ENCODE peak calls at places on chromosomes 16 and 17, in six cellular contexts. One of them, this sample, is unnamed.

GRCh38 chr17:77228224-77229215 is 87.8 kb downstream of the SEC14L1 start:
- DNase-seq in GM23338: no peak
- DNase-seq in colonic mucosa: no peak
- DNase-seq in prostate gland: no peak
- DNase-seq in OCI-LY7: no peak
- DNase-seq in breast epithelium: no peak
- DNase-seq in this sample: peak; percentile 45

GRCh38 chr17:32732900-32733299 is 144.0 kb downstream of the MYO1D start:
- DNase-seq in GM23338: no peak
- DNase-seq in colonic mucosa: no peak
- DNase-seq in prostate gland: no peak
- DNase-seq in OCI-LY7: no peak
- DNase-seq in breast epithelium: no peak
- DNase-seq in this sample: no peak

GRCh38 chr16:48531011-48531962 is 78.7 kb downstream of the N4BP1 start:
- DNase-seq in GM23338: no peak
- DNase-seq in colonic mucosa: no peak
- DNase-seq in prostate gland: no peak
- DNase-seq in OCI-LY7: no peak
- DNase-seq in breast epithelium: no peak
- DNase-seq in this sample: peak; percentile 69

GRCh38 chr16:82638095-82638798 is 11.5 kb downstream of the CDH13 start:
- DNase-seq in GM23338: no peak
- DNase-seq in colonic mucosa: no peak
- DNase-seq in prostate gland: no peak
- DNase-seq in OCI-LY7: no peak
- DNase-seq in breast epithelium: no peak
- DNase-seq in this sample: no peak

GRCh38 chr17:61321344-61321743 is 78.3 kb upstream of the TBX2 start:
- DNase-seq in GM23338: no peak
- DNase-seq in colonic mucosa: no peak
- DNase-seq in prostate gland: no peak
- DNase-seq in OCI-LY7: no peak
- DNase-seq in breast epithelium: no peak
- DNase-seq in this sample: no peak

GRCh38 chr17:61363601-61364462 is 35.8 kb upstream of the TBX2 start:
- DNase-seq in GM23338: no peak
- DNase-seq in colonic mucosa: no peak
- DNase-seq in prostate gland: no peak
- DNase-seq in OCI-LY7: no peak
- DNase-seq in breast epithelium: no peak
- DNase-seq in this sample: no peak

GRCh38 chr16:23362460-23363317 is 60.6 kb downstream of the SCNN1B start:
- DNase-seq in GM23338: no peak
- DNase-seq in colonic mucosa: peak; percentile 92
- DNase-seq in prostate gland: peak; percentile 95
- DNase-seq in OCI-LY7: no peak
- DNase-seq in breast epithelium: peak; percentile 86
- DNase-seq in this sample: peak; percentile 15

GRCh38 chr17:30235386-30236296 is at the start of gene SLC6A4:
- DNase-seq in GM23338: peak; percentile 72
- DNase-seq in colonic mucosa: no peak
- DNase-seq in prostate gland: no peak
- DNase-seq in OCI-LY7: no peak
- DNase-seq in breast epithelium: no peak
- DNase-seq in this sample: no peak

GRCh38 chr16:30977502-30977901 is 7.5 kb upstream of the HSD3B7 start:
- DNase-seq in GM23338: peak; percentile 84
- DNase-seq in colonic mucosa: no peak
- DNase-seq in prostate gland: no peak
- DNase-seq in OCI-LY7: no peak
- DNase-seq in breast epithelium: no peak
- DNase-seq in this sample: no peak

GRCh38 chr16:80619824-80620223 is 79.0 kb downstream of the DYNLRB2 start:
- DNase-seq in GM23338: no peak
- DNase-seq in colonic mucosa: no peak
- DNase-seq in prostate gland: no peak
- DNase-seq in OCI-LY7: no peak
- DNase-seq in breast epithelium: no peak
- DNase-seq in this sample: no peak

GRCh38 chr17:7325031-7325528 is 4.1 kb downstream of the NEURL4 start:
- DNase-seq in GM23338: no peak
- DNase-seq in colonic mucosa: no peak
- DNase-seq in prostate gland: no peak
- DNase-seq in OCI-LY7: no peak
- DNase-seq in breast epithelium: no peak
- DNase-seq in this sample: no peak

GRCh38 chr17:9647014-9647413 is 1.7 kb downstream of the USP43 start:
- DNase-seq in GM23338: peak; percentile 73
- DNase-seq in colonic mucosa: no peak
- DNase-seq in prostate gland: peak; percentile 31
- DNase-seq in OCI-LY7: no peak
- DNase-seq in breast epithelium: no peak
- DNase-seq in this sample: no peak

GRCh38 chr16:30394603-30395154 is 541 bp upstream of the ZNF48 start:
- DNase-seq in GM23338: peak; percentile 89
- DNase-seq in colonic mucosa: no peak
- DNase-seq in prostate gland: no peak
- DNase-seq in OCI-LY7: no peak
- DNase-seq in breast epithelium: no peak
- DNase-seq in this sample: no peak

DNA sequence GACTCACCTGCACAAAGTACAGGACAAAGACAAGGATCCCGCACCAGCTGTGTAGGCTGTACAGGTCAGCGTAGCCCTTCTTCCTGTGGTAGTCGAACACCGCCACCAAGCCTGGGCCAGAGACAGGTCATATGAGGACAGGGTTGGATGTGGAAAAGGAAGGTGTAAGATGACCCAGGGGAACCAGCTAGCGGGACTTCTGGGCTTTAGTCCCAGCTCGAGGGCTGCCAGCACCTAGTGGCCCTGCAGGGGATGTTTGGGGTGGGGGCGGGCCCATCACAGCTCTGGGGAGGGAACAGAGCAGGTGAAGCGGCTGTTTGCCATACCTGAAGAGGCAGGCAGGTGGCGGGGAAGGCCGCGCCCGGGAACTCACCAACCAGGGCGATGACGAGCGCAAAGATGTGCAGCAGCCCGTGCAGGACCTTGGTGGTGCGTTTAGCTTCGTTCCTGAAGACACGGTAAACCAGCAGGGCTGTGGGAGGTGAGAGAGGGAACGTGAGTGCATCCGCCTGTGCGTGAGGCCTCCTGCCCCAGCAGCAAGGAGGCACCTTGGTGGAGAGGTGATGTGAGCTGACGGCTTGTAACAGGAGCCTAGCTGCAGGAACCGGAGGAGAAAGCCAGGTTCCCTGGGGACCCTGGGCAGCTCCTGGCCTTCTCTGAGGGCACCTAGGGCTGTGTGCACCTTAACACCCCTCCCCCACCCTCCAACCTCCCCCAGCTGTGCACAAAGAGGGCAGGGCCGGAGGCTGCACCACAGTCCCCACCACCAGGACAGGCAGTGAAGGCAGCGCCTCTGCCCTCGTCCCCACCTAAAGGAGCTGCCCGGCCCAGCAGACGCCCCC is 10.2 kb downstream of the CYB561 start:
- DNase-seq in GM23338: peak; percentile 84
- DNase-seq in colonic mucosa: peak; percentile 58
- DNase-seq in prostate gland: peak; percentile 71
- DNase-seq in OCI-LY7: peak; percentile 75
- DNase-seq in breast epithelium: peak; percentile 74
- DNase-seq in this sample: no peak
- TF ChIP-seq CTCF in GM23338: peak; percentile 47
- TF ChIP-seq CTCF in colonic mucosa: no peak
- TF ChIP-seq CTCF in prostate gland: peak; percentile 64
- TF ChIP-seq CTCF in OCI-LY7: peak; percentile 69
- TF ChIP-seq CTCF in breast epithelium: peak; percentile 71
- TF ChIP-seq CTCF in this sample: no peak

GRCh38 chr17:19377602-19378415 is 489 bp upstream of the MAPK7 start:
- DNase-seq in GM23338: peak; percentile 99
- DNase-seq in colonic mucosa: peak; percentile 90
- DNase-seq in prostate gland: peak; percentile 98
- DNase-seq in OCI-LY7: peak; percentile 98
- DNase-seq in breast epithelium: peak; percentile 98
- DNase-seq in this sample: peak; percentile 99

GRCh38 chr17:19381361-19381740 is 3.1 kb downstream of the MAPK7 start:
- DNase-seq in GM23338: no peak
- DNase-seq in colonic mucosa: no peak
- DNase-seq in prostate gland: no peak
- DNase-seq in OCI-LY7: no peak
- DNase-seq in breast epithelium: no peak
- DNase-seq in this sample: no peak

GRCh38 chr17:19380551-19381284 is 2.4 kb downstream of the MAPK7 start:
- DNase-seq in GM23338: no peak
- DNase-seq in colonic mucosa: no peak
- DNase-seq in prostate gland: no peak
- DNase-seq in OCI-LY7: no peak
- DNase-seq in breast epithelium: no peak
- DNase-seq in this sample: no peak

GRCh38 chr17:19378416-19379293 is at the start of gene MAPK7:
- DNase-seq in GM23338: peak; percentile 42
- DNase-seq in colonic mucosa: peak; percentile 98
- DNase-seq in prostate gland: peak; percentile 25
- DNase-seq in OCI-LY7: no peak
- DNase-seq in breast epithelium: peak; percentile 51
- DNase-seq in this sample: no peak

DNA sequence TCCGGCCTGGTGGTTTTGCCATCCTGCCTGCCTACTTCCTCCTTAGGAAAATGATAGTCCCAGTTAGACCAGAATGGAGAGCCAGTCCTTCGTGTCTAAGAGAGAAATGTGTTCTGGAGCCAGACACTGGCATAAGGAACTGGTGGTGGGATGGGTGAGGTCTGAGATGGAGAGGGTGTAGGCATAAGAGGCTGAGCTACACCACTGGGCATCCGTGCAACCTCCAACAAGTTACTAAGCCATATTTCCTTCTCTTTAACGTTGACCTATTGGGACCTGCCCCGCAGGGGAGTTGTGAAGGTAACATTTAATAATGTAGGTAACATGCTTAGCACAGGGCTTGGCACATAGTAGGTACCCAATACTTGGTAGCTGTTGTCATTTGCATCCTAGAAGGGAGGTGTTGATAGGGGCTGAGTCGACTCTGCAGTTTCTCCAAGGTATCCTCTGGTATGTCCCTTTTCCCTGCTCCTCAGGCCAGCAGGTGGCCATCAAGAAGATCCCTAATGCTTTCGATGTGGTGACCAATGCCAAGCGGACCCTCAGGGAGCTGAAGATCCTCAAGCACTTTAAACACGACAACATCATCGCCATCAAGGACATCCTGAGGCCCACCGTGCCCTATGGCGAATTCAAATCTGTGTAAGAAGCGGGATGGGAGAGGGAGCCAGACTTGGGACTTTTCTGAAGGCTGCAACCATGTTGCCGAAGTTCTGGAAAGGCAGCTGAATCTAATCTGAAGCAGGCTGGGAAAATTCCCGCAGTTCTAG is 1.2 kb downstream of the MAPK7 start:
- DNase-seq in GM23338: no peak
- DNase-seq in colonic mucosa: no peak
- DNase-seq in prostate gland: no peak
- DNase-seq in OCI-LY7: no peak
- DNase-seq in breast epithelium: peak; percentile 10
- DNase-seq in this sample: no peak
- H3K27ac ChIP-seq in GM23338: peak overlapping the region; percentile 79
- H3K27ac ChIP-seq in colonic mucosa: peak overlapping the region; percentile 94
- H3K27ac ChIP-seq in prostate gland: peak overlapping the region; percentile 90
- H3K27ac ChIP-seq in OCI-LY7: no peak overlapping the region
- H3K27ac ChIP-seq in breast epithelium: peak overlapping the region; percentile 97
- H3K27ac ChIP-seq in this sample: peak overlapping the region; percentile 96

DNA sequence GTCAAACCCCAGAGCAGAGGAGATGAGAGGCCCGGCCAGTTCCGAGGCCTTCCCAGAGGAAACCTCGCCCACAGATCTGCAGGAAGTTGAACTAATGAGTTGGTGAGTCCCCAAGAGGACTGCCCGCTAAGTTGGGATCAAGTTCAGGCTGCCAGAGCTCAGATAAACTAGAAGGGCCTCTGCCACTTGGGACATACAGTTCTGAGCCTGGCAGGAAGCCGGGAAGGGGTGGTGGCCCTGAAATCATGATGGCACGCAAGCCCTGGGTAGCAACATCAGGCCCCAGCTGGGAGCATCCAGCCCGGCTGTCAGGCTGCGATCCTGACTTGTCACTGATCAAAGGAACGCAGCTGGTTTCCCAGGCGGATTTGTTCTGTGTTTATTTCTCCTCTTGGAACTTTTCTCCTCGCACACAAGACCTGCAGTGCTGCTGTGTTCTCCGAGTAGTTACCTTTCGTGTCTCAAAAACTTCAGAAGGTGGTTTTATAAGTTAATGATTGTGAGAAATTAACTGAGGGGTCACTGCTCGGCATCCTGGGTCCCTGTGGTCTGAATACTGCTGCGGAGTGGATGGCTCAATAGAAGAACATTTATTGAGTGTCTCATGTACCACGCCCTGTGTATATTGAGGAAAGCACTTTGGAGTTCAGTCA is 8.0 kb upstream of the WFDC1 start:
- DNase-seq in GM23338: no peak
- DNase-seq in colonic mucosa: peak; percentile 35
- DNase-seq in prostate gland: no peak
- DNase-seq in OCI-LY7: no peak
- DNase-seq in breast epithelium: no peak
- DNase-seq in this sample: peak; percentile 86
- TF ChIP-seq CTCF in GM23338: no peak
- TF ChIP-seq CTCF in colonic mucosa: no peak
- TF ChIP-seq CTCF in prostate gland: no peak
- TF ChIP-seq CTCF in OCI-LY7: no peak
- TF ChIP-seq CTCF in breast epithelium: no peak
- TF ChIP-seq CTCF in this sample: no peak

GRCh38 chr17:82577300-82577699 is 57.8 kb downstream of the FOXK2 start:
- DNase-seq in GM23338: no peak
- DNase-seq in colonic mucosa: peak; percentile 75
- DNase-seq in prostate gland: no peak
- DNase-seq in OCI-LY7: no peak
- DNase-seq in breast epithelium: no peak
- DNase-seq in this sample: no peak

GRCh38 chr17:82586576-82587233 is 61.5 kb downstream of the WDR45B start:
- DNase-seq in GM23338: no peak
- DNase-seq in colonic mucosa: no peak
- DNase-seq in prostate gland: no peak
- DNase-seq in OCI-LY7: no peak
- DNase-seq in breast epithelium: no peak
- DNase-seq in this sample: no peak

GRCh38 chr17:82583720-82584234 is 64.2 kb downstream of the FOXK2 start:
- DNase-seq in GM23338: no peak
- DNase-seq in colonic mucosa: no peak
- DNase-seq in prostate gland: no peak
- DNase-seq in OCI-LY7: no peak
- DNase-seq in breast epithelium: no peak
- DNase-seq in this sample: no peak

GRCh38 chr17:82582709-82583108 is 63.2 kb downstream of the FOXK2 start:
- DNase-seq in GM23338: no peak
- DNase-seq in colonic mucosa: no peak
- DNase-seq in prostate gland: no peak
- DNase-seq in OCI-LY7: no peak
- DNase-seq in breast epithelium: no peak
- DNase-seq in this sample: no peak

DNA sequence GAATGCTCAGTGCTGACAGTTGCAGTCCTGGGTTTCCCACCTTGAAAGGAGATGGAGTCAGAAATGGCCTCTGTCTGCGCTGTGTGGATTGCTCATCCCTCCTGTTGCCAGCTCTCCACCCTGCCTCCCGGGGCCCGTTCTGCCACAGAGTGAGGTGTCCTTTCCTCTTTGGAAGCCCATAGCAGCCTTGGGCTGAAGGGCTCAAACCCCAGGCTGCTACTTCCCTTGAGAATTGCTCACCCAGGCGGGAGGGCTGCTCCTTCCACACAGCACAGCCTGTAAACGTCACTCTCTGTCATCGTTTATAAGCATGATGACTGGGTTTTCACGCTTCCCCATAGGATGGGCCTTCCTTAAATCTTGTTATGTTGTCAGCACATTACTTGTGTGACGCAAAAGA is 62.7 kb downstream of the FOXK2 start:
- DNase-seq in GM23338: no peak
- DNase-seq in colonic mucosa: no peak
- DNase-seq in prostate gland: no peak
- DNase-seq in OCI-LY7: no peak
- DNase-seq in breast epithelium: no peak
- DNase-seq in this sample: no peak
- H3K27ac ChIP-seq in GM23338: peak overlapping the region; percentile 72
- H3K27ac ChIP-seq in colonic mucosa: no peak overlapping the region
- H3K27ac ChIP-seq in prostate gland: no peak overlapping the region
- H3K27ac ChIP-seq in OCI-LY7: no peak overlapping the region
- H3K27ac ChIP-seq in breast epithelium: peak overlapping the region; percentile 41
- H3K27ac ChIP-seq in this sample: no peak overlapping the region